ENCODE peak calls at places on chromosomes 5 and 9, in six cellular contexts. W, N, K, I, E and P are unnamed samples.

GRCh38 chr9:133173056-133173455 is 9.3 kb upstream of the GBGT1 start:
- DNase-seq in E (no peak), I (no peak), W (no peak), N (no peak), K (no peak), P (no peak)

GRCh38 chr9:107251756-107252322 is 31.2 kb upstream of the RAD23B start:
- DNase-seq in W (peak), E (no peak), K (no peak), N (peak), I (peak), P (no peak)

GRCh38 chr9:98380065-98380681 is 124.7 kb upstream of the TBC1D2 start:
- DNase-seq in N (peak), W (peak), I (no peak), E (peak), K (peak), P (no peak)

GRCh38 chr5:177472460-177473441 is 683 bp downstream of the DBN1 start:
- DNase-seq in N (peak), W (no peak), K (no peak), E (no peak), I (no peak), P (peak)

GRCh38 chr5:94928891-94929290 is 310.4 kb downstream of the SLF1 start:
- DNase-seq in I (no peak), N (peak), K (no peak), E (no peak), W (peak), P (no peak)

GRCh38 chr9:20903214-20903613 is 128.2 kb downstream of the HACD4 start:
- DNase-seq in W (no peak), N (no peak), K (no peak), E (no peak), I (peak), P (no peak)

GRCh38 chr5:140295414-140295813 is 7.5 kb downstream of the PFDN1 start:
- DNase-seq in K (no peak), E (no peak), N (peak), W (peak), I (peak), P (no peak)

GRCh38 chr5:17796757-17797398 is 162.6 kb downstream of the TAF11L14 start:
- DNase-seq in W (no peak), I (no peak), E (no peak), K (no peak), N (no peak), P (no peak)

GRCh38 chr5:147616401-147616800 is 106.5 kb upstream of the DPYSL3 start:
- DNase-seq in E (no peak), N (peak), K (no peak), W (no peak), I (no peak), P (no peak)

DNA sequence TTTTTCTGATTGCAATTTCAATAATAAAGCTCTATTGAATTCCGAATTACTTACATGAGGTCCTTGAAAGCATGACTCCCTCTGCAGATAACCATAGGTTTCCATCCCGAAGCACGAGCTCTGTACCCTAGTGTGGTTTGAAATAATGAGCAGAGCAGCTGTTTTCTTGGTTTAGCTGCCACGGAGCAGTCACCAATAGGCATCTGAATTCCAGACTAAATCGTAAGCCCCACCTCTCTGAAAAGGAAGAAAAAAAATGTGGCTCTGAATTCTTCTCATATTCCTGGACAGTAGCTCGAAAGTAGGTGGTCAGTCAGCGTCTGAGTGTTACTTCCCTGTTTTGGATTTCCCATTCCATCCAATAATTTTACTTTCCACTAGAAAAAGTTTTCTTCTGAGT is 18.6 kb upstream of the GNE start:
- DNase-seq in I (peak), W (peak), N (peak), E (no peak), K (no peak), P (no peak)
- H3K14ac ChIP-seq in I (no peak), W (no peak), N (no peak), E (no peak), K (no peak), P (no peak)

DNA sequence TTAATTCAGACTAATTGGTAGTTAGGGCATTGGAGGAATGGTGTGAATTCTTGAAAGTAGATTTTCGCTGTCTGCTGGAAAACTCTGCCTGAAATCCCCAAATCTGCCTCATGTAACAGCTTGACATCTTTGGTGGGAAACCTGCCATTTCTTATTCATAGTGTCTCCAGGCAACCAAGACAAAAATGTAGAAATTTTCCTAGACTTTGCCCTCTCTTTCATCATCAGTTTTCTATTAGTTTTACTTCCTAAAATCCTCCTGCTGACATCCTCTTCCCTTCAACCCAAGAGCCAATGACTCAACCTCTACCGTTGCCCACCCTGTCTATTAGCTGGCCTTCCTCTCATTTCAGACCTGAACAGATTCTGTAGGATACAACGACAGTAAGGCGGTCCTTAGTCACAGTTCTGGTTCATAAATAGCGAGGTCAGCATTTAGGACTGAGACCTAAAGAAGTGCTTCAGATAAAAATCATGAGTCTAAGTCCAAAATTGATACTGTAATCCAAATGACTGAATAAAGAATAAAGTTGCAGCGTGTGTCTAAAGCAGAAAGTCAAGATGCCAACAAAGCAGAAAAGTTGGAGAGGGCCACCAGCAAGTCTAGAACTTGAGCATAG is 133.9 kb downstream of the MUSK start:
- DNase-seq in I (peak), E (no peak), W (peak), N (no peak), K (no peak), P (no peak)
- H4K8ac ChIP-seq in I (no peak), E (no peak), W (peak), N (no peak), K (no peak), P (no peak)

GRCh38 chr9:136306691-136307208 is 2.9 kb upstream of the CCDC187 start:
- DNase-seq in W (no peak), E (no peak), N (peak), I (peak), K (no peak), P (no peak)
- H3K14ac ChIP-seq in W (no peak), E (no peak), N (no peak), I (no peak), K (no peak), P (peak)

GRCh38 chr9:89543621-89544279 is 45.8 kb upstream of the SEMA4D start:
- DNase-seq in W (no peak), K (no peak), N (no peak), E (no peak), I (no peak), P (no peak)
- H4K8ac ChIP-seq in W (no peak), K (no peak), N (no peak), E (peak), I (no peak), P (no peak)